ENCODE peak calls at places on chromosome 7, in nine cellular contexts. B is activated CD4-positive, CD25-positive, alpha-beta regulatory T cell; D is GM12865; E is activated naive CD8-positive, alpha-beta T cell treated with anti-CD3 and anti-CD28 coated beads, Interleukin-2, amount 50 U/mL, for 16 hours; J is smooth muscle cell of the brain vasculature; T is HFF-Myc; Y is T-helper 9 cell; W is fibroblast of pulmonary artery; Q is left lung. P is an unnamed sample.

GRCh38 chr7:78037603-78038002 is 239.0 kb downstream of the PHTF2 start:
- DNase-seq in B (no peak), D (no peak), E (no peak), J (no peak), T (no peak), Y (no peak), W (no peak), Q (no peak), P (no peak)

GRCh38 chr7:125363873-125364272 is 434.2 kb upstream of the POT1 start:
- DNase-seq in B (no peak), D (no peak), E (no peak), J (no peak), T (no peak), Y (no peak), W (peak), Q (no peak), P (no peak)

GRCh38 chr7:19098510-19098909 is 18.9 kb downstream of the TWIST1 start:
- DNase-seq in B (no peak), D (no peak), E (no peak), J (no peak), T (no peak), Y (no peak), W (no peak), Q (no peak), P (no peak)

GRCh38 chr7:158702944-158703343 is 1.7 kb downstream of the NCAPG2 start:
- DNase-seq in B (no peak), D (no peak), E (no peak), J (no peak), T (no peak), Y (no peak), W (no peak), Q (no peak), P (no peak)

GRCh38 chr7:11341285-11341944 is 367.7 kb downstream of the PHF14 start:
- DNase-seq in B (no peak), D (peak), E (no peak), J (no peak), T (peak), Y (no peak), W (peak), Q (no peak), P (no peak)

GRCh38 chr7:23062452-23062851 is 43.1 kb upstream of the KLHL7 start:
- DNase-seq in B (no peak), D (no peak), E (no peak), J (no peak), T (no peak), Y (no peak), W (peak), Q (no peak), P (no peak)

GRCh38 chr7:142668495-142668894 is 80.8 kb upstream of the PRSS1 start:
- DNase-seq in B (no peak), D (no peak), E (no peak), J (no peak), T (no peak), Y (no peak), W (no peak), Q (no peak), P (no peak)

GRCh38 chr7:7157177-7157886 is 25.0 kb upstream of the C1GALT1 start:
- DNase-seq in B (peak), D (peak), E (no peak), J (peak), T (no peak), Y (peak), W (peak), Q (no peak), P (no peak)

GRCh38 chr7:80837345-80837744 is 81.5 kb downstream of the SEMA3C start:
- DNase-seq in B (no peak), D (no peak), E (no peak), J (no peak), T (no peak), Y (no peak), W (no peak), Q (no peak), P (no peak)